ENCODE peak calls at places on chromosomes 13 and 19, in seven cellular contexts. D is fibroblast of lung; H is RWPE1; F is IMR-90; V is astrocyte of the cerebellum; S is fibroblast of pulmonary artery; A is CD4-positive, alpha-beta T cell. G is an unnamed sample.

GRCh38 chr13:108957369-108958012 is 328.1 kb downstream of the MYO16 start:
- DNase-seq in D (peak), H (peak), F (peak), V (peak), S (peak), A (no peak), G (no peak)

GRCh38 chr13:98441056-98441676 is 135.7 kb downstream of the STK24 start:
- DNase-seq in D (no peak), H (no peak), F (no peak), V (no peak), S (no peak), A (no peak), G (no peak)

GRCh38 chr13:33761744-33762143 is 56.2 kb upstream of the RFC3 start:
- DNase-seq in D (peak), H (peak), F (no peak), V (peak), S (no peak), A (no peak), G (no peak)

GRCh38 chr19:45076851-45077730 is 813 bp upstream of the ZNF296 start:
- DNase-seq in D (no peak), H (no peak), F (no peak), V (no peak), S (no peak), A (no peak), G (no peak)

GRCh38 chr13:37361608-37362007 is 237.0 kb downstream of the POSTN start:
- DNase-seq in D (peak), H (peak), F (no peak), V (no peak), S (no peak), A (no peak), G (no peak)

GRCh38 chr13:43580280-43580679 is 206.5 kb downstream of the ENOX1 start:
- DNase-seq in D (no peak), H (no peak), F (no peak), V (no peak), S (no peak), A (no peak), G (no peak)

GRCh38 chr13:110263906-110264305 is 43.1 kb downstream of the COL4A1 start:
- DNase-seq in D (no peak), H (no peak), F (no peak), V (no peak), S (no peak), A (no peak), G (no peak)

GRCh38 chr19:18520848-18521691 is 800 bp downstream of the ELL start:
- DNase-seq in D (no peak), H (no peak), F (no peak), V (no peak), S (no peak), A (no peak), G (no peak)

GRCh38 chr13:106603568-106603967 is 35.6 kb upstream of the ARGLU1 start:
- DNase-seq in D (no peak), H (no peak), F (no peak), V (no peak), S (no peak), A (no peak), G (no peak)

GRCh38 chr13:47250141-47250540 is 353.3 kb upstream of the HTR2A start:
- DNase-seq in D (peak), H (peak), F (peak), V (peak), S (peak), A (no peak), G (no peak)

GRCh38 chr19:45876161-45876410 is 9.9 kb downstream of the IRF2BP1 start:
- DNase-seq in D (no peak), H (no peak), F (no peak), V (no peak), S (no peak), A (no peak), G (no peak)

GRCh38 chr19:7533281-7533819 is 2.2 kb upstream of the PNPLA6 start:
- DNase-seq in D (peak), H (no peak), F (peak), V (no peak), S (peak), A (no peak), G (no peak)

GRCh38 chr19:23547816-23548430 is 139.1 kb downstream of the ZNF675 start:
- DNase-seq in D (no peak), H (peak), F (no peak), V (no peak), S (no peak), A (no peak), G (no peak)
- TF ChIP-seq CTCF in D (no peak), H (no peak), F (no peak), V (no peak), S (no peak), A (no peak), G (no peak)

GRCh38 chr13:93116809-93117208 is 109.8 kb upstream of the GPC6 start:
- DNase-seq in D (no peak), H (no peak), F (no peak), V (no peak), S (no peak), A (no peak), G (no peak)
- TF ChIP-seq CTCF in D (no peak), H (no peak), F (no peak), V (no peak), S (no peak), A (no peak), G (no peak)

DNA sequence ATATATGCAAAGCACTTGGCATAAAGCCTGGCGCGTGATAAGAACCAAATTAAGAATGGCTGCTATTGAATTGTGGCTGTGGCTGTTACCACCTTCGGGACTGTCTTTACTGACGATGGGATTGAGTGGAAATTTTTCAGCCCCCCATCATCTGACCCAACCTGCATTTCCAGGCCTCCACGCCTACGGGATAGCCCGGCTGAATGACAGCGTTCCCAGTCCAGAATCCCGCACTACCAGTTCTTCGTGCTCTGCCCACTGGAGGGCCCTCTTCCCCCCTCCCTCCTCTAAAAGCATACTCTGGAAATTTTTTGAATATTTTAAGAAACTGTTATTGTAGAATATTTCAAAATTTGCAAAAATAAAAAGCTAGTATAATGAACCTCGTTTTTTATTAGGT is 11.0 kb downstream of the KRTDAP start:
- DNase-seq in D (no peak), H (no peak), F (no peak), V (no peak), S (no peak), A (no peak), G (no peak)
- TF ChIP-seq CTCF in D (no peak), H (no peak), F (no peak), V (no peak), S (no peak), A (no peak), G (no peak)

DNA sequence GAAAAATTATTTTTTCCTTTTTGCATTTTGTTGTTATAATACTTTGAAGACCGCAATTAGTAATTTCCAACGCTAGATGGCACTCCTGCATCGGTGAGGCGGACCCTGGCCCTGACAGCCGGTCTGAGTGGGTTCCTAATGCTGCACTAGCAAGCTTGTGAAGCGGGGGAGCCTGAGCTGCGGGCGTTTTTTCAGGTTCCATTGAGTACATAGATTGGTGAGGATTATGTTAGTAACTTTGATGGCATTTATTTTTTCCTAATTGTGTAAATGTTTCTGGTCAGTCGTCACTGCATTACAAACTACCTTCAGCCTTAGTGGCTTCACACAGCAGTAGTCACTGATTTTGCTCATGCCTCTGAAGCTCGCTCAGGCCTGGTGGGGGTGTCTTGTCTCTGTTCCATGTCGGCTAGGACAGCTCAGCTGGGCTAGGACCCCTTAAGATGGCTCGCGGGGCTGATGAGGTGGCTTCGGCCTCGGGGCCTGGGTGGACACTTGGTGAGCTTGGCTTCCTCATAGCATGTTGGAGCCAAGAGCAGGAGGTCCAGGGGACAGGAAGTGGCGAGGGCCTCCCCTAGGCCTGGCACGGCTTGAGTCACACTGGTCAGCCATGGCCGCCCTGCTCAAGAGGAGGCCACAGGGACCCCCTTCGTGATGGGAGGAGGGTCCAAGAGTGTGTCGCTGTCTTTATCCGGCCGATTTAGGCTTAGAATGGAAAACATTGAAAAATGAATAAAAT is 25.0 kb downstream of the ERCC5 start:
- DNase-seq in D (peak), H (peak), F (peak), V (peak), S (peak), A (peak), G (peak)
- TF ChIP-seq CTCF in D (peak), H (peak), F (peak), V (peak), S (peak), A (peak), G (peak)

DNA sequence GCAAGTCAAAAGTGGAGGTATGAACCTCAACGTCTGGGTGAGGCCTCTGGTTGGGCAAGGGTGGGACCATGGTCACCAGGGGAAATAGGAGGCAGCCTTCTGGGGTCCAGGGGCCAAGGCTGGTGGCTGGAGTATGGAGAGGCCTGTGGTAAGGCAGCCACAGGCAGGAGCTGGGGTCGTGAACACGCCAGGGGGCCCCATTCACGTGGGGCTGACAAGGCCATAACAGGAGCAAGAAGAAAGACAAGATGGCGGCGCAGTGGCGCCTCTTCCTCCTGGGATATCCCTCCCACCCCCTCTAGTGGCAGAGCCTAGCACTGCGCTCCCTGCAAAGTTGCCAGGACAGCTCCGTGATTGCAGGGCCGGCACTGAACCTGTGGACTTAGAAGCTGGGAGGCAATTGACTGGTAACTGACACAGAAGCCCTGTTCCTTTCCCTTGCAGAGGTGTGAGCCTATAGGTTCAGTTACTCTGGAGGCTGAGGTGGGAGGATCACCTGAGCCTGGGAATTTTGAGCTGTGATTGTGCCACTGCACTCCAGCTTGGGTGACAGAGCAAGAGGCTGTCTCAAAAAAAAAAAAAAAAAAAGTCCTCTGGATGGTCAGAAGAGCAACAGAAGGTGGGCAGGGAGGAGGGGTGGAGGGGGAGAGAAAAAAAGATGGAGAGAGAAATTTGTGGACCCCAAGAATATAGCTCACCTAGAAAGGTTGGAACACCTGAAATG is 19.7 kb upstream of the EDDM13 start:
- DNase-seq in D (peak), H (peak), F (peak), V (peak), S (peak), A (peak), G (peak)
- TF ChIP-seq CTCF in D (peak), H (peak), F (peak), V (peak), S (peak), A (peak), G (peak)

DNA sequence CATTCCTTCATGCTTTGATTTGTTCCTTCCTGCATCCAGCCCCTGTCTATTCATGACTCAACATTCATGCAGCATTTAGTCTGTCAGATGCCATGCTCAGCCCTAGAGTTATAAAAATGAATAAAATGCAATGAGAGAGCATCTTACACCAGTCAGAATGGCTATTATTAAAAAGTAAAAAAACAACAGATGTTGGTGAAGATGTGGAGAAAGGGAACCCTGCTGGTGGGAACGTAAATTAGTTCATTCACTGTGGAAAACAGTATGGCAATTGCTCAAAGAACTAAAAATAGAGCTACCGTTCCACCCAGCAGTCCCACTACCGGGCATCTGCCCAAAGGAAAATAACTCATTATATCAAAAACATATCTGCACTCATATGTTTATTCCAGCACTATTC is 70.0 kb upstream of the GTF3A start:
- DNase-seq in D (peak), H (no peak), F (peak), V (no peak), S (peak), A (no peak), G (no peak)
- TF ChIP-seq CTCF in D (peak), H (no peak), F (peak), V (no peak), S (peak), A (no peak), G (no peak)

GRCh38 chr13:113499936-113500335 is 9.4 kb upstream of the DCUN1D2 start:
- DNase-seq in D (peak), H (no peak), F (peak), V (no peak), S (peak), A (no peak), G (no peak)
- TF ChIP-seq CTCF in D (no peak), H (no peak), F (no peak), V (no peak), S (no peak), A (no peak), G (no peak)

GRCh38 chr19:37309834-37310575 is 60.9 kb upstream of the ZNF527 start:
- DNase-seq in D (no peak), H (no peak), F (no peak), V (no peak), S (no peak), A (no peak), G (no peak)
- TF ChIP-seq CTCF in D (no peak), H (no peak), F (no peak), V (no peak), S (no peak), A (peak), G (no peak)

G was measured in CD14-positive monocyte.